ENCODE peak calls at places on chromosome 6, in six cellular contexts. R is GM10248, F is GM12878, U is T-helper 2 cell, Z is H54, B is GF-D8. G is an unnamed sample.

GRCh38 chr6:135266675-135267074 is 85.6 kb downstream of the MYB start:
- DNase-seq in R (no peak), Z (no peak), B (no peak), U (no peak), F (no peak), G (no peak)

GRCh38 chr6:156423829-156424228 is 353.3 kb upstream of the ARID1B start:
- DNase-seq in U (no peak), F (no peak), B (peak), Z (no peak), R (no peak), G (no peak)

GRCh38 chr6:220312-220711 is 72.0 kb upstream of the DUSP22 start:
- DNase-seq in R (no peak), U (no peak), Z (no peak), B (no peak), F (no peak), G (no peak)

GRCh38 chr6:140319209-140319608 is 944.8 kb upstream of the CITED2 start:
- DNase-seq in R (peak), U (no peak), B (no peak), F (no peak), Z (no peak), G (no peak)

GRCh38 chr6:41538556-41539182 is 7.5 kb upstream of the FOXP4 start:
- DNase-seq in R (no peak), U (no peak), Z (no peak), F (no peak), B (peak), G (no peak)

GRCh38 chr6:161128680-161129196 is 137.2 kb downstream of the MAP3K4 start:
- DNase-seq in F (no peak), B (no peak), U (no peak), Z (no peak), R (no peak), G (no peak)

GRCh38 chr6:30061766-30062458 is 847 bp downstream of the POLR1H start:
- DNase-seq in U (no peak), F (no peak), R (no peak), Z (no peak), B (peak), G (no peak)

GRCh38 chr6:25346064-25346463 is 66.9 kb downstream of the CARMIL1 start:
- DNase-seq in Z (no peak), B (no peak), U (no peak), F (no peak), R (no peak), G (no peak)

GRCh38 chr6:142947702-142948480 is 2.9 kb upstream of the HIVEP2 start:
- DNase-seq in F (no peak), R (peak), U (no peak), B (no peak), Z (peak), G (no peak)

GRCh38 chr6:135938588-135939215 is 87.2 kb downstream of the PDE7B start:
- DNase-seq in U (no peak), R (no peak), B (no peak), F (no peak), Z (no peak), G (no peak)

G was measured in coronary artery.